ENCODE peak calls at places on chromosomes 13 and 19, in eight cellular contexts. B, O, R, M, I, K, V and L are unnamed samples.

GRCh38 chr19:1259873-1260748 is 9.0 kb upstream of the CIRBP start:
- DNase-seq in O (no peak), I (no peak), B (peak; percentile 51), V (peak; percentile 40), R (peak; percentile 58), M (no peak), K (no peak), L (no peak)

GRCh38 chr19:14059093-14059480 is 2.8 kb downstream of the PALM3 start:
- DNase-seq in B (no peak), V (peak; percentile 58), O (peak; percentile 36), I (no peak), K (no peak), R (peak; percentile 34), M (no peak), L (no peak)

GRCh38 chr13:86862137-86862536 is 809.0 kb upstream of the SLITRK5 start:
- DNase-seq in R (no peak), B (no peak), O (no peak), V (no peak), M (no peak), I (no peak), K (no peak), L (no peak)

GRCh38 chr19:2663920-2664571 is 38.4 kb downstream of the GNG7 start:
- DNase-seq in I (no peak), R (no peak), K (no peak), B (no peak), V (no peak), M (no peak), O (peak; percentile 14), L (no peak)

GRCh38 chr19:6126335-6126974 is 9.0 kb upstream of the ACSBG2 start:
- DNase-seq in O (no peak), R (no peak), M (peak; percentile 67), V (no peak), I (peak; percentile 66), K (peak; percentile 74), B (no peak), L (peak; percentile 63)

GRCh38 chr19:55344444-55344843 is 4.8 kb downstream of the KMT5C start:
- DNase-seq in R (no peak), K (no peak), V (no peak), O (no peak), I (peak; percentile 73), B (no peak), M (no peak), L (no peak)

GRCh38 chr13:98517576-98518310 is 59.2 kb downstream of the STK24 start:
- DNase-seq in R (peak; percentile 27), V (no peak), K (no peak), I (no peak), B (peak; percentile 50), O (no peak), M (no peak), L (no peak)

GRCh38 chr13:83940742-83941141 is 58.5 kb upstream of the SLITRK1 start:
- DNase-seq in O (no peak), I (no peak), R (no peak), B (no peak), K (no peak), V (no peak), M (peak; percentile 67), L (no peak)

GRCh38 chr19:42420055-42420544 is 7.1 kb downstream of the LIPE start:
- DNase-seq in M (peak; percentile 95), V (peak; percentile 37), O (no peak), B (peak; percentile 55), R (peak; percentile 62), I (peak; percentile 34), K (peak; percentile 79), L (peak; percentile 87)

GRCh38 chr19:12796146-12797071 is 5.1 kb downstream of the JUNB start:
- DNase-seq in M (no peak), O (peak; percentile 88), K (peak; percentile 80), I (peak; percentile 64), B (peak; percentile 54), V (peak; percentile 82), R (peak; percentile 61), L (peak; percentile 78)

GRCh38 chr19:49840321-49840720 is 10.6 kb upstream of the PTOV1 start:
- DNase-seq in M (no peak), K (no peak), R (no peak), B (no peak), O (no peak), V (no peak), I (no peak), L (no peak)

GRCh38 chr19:48858984-48859710 is 9.3 kb downstream of the PLEKHA4 start:
- DNase-seq in M (no peak), K (no peak), R (peak; percentile 75), V (no peak), I (no peak), O (no peak), B (peak; percentile 69), L (no peak)

GRCh38 chr19:48698046-48698445 is 2.3 kb downstream of the FUT2 start:
- DNase-seq in V (no peak), B (no peak), M (no peak), I (no peak), R (no peak), K (peak; percentile 44), O (no peak), L (peak; percentile 90)